ENCODE peak calls at places on chromosomes 3 and 15, in ten cellular contexts. Z is BE2C, W is heart left ventricle, K is A549, F is Peyer's patch, X is AG04450, I is sigmoid colon, M is neural progenitor cell, C is uterus, U is GM23248. L is an unnamed sample.

GRCh38 chr3:72452745-72453144 is 395.5 kb downstream of the SHQ1 start:
- DNase-seq in Z (no peak), W (no peak), I (no peak), C (no peak), K (no peak), F (no peak), M (no peak), U (no peak), X (no peak), L (no peak)

GRCh38 chr15:83283813-83284562 is 476 bp downstream of the BNC1 start:
- DNase-seq in U (peak; percentile 60), K (no peak), Z (no peak), W (no peak), X (no peak), M (peak; percentile 57), I (no peak), C (no peak), F (no peak), L (no peak)

GRCh38 chr3:131796558-131796957 is 238.3 kb downstream of the CPNE4 start:
- DNase-seq in C (no peak), X (no peak), W (no peak), F (no peak), M (peak; percentile 26), I (no peak), U (no peak), Z (peak; percentile 59), K (no peak), L (no peak)

GRCh38 chr3:113223831-113224240 is 12.5 kb downstream of the BOC start:
- DNase-seq in W (no peak), I (no peak), C (no peak), K (no peak), M (no peak), X (no peak), Z (no peak), U (no peak), F (peak; percentile 20), L (peak; percentile 79)

GRCh38 chr3:59064276-59064675 is 14.5 kb upstream of the CFAP20DC start:
- DNase-seq in Z (no peak), K (no peak), I (no peak), W (no peak), X (no peak), F (no peak), U (no peak), C (no peak), M (no peak), L (no peak)

GRCh38 chr15:34853001-34853758 is 57.8 kb upstream of the ACTC1 start:
- DNase-seq in X (no peak), U (peak; percentile 32), W (no peak), Z (no peak), I (no peak), C (no peak), K (peak; percentile 10), F (no peak), M (peak; percentile 6), L (no peak)

GRCh38 chr3:140467104-140467577 is 210.7 kb upstream of the TRIM42 start:
- DNase-seq in M (peak; percentile 62), W (no peak), F (no peak), Z (no peak), U (peak; percentile 43), X (no peak), K (peak; percentile 66), C (no peak), I (no peak), L (no peak)

GRCh38 chr3:172903642-172904041 is 153.1 kb downstream of the ECT2 start:
- DNase-seq in X (no peak), Z (no peak), F (no peak), K (no peak), U (no peak), M (no peak), W (no peak), C (no peak), I (no peak), L (no peak)

GRCh38 chr3:179454887-179455286 is 3.6 kb upstream of the GNB4 start:
- DNase-seq in F (no peak), W (no peak), M (no peak), X (no peak), U (peak; percentile 47), K (no peak), I (no peak), C (no peak), Z (no peak), L (no peak)

GRCh38 chr3:183619020-183619419 is 16.4 kb upstream of the KLHL24 start:
- DNase-seq in U (no peak), X (no peak), M (no peak), W (no peak), K (no peak), C (no peak), I (no peak), Z (no peak), F (no peak), L (no peak)

GRCh38 chr15:69074011-69074842 is 59.7 kb downstream of the NOX5 start:
- DNase-seq in F (no peak), Z (peak; percentile 84), C (peak; percentile 42), I (peak; percentile 69), K (peak; percentile 86), M (peak; percentile 79), W (peak; percentile 79), U (peak; percentile 67), X (no peak), L (no peak)

GRCh38 chr15:90020041-90020735 is 19.1 kb downstream of the ZNF710 start:
- DNase-seq in W (peak; percentile 59), F (no peak), U (no peak), K (no peak), I (peak; percentile 66), Z (no peak), C (no peak), X (no peak), M (no peak), L (peak; percentile 84)

GRCh38 chr3:194671900-194672808 is at the start of gene LSG1:
- DNase-seq in U (peak; percentile 98), F (peak; percentile 88), K (peak; percentile 94), Z (peak; percentile 92), X (peak; percentile 87), W (peak; percentile 94), I (peak; percentile 96), M (peak; percentile 97), C (peak; percentile 91), L (peak; percentile 96)

GRCh38 chr3:149585401-149585726 is 72.5 kb downstream of the WWTR1 start:
- DNase-seq in I (no peak), U (no peak), F (no peak), M (no peak), K (no peak), W (no peak), C (no peak), X (no peak), Z (no peak), L (no peak)

GRCh38 chr3:65829228-65829627 is 209.5 kb downstream of the MAGI1 start:
- DNase-seq in C (no peak), X (no peak), I (no peak), U (peak; percentile 12), W (no peak), K (no peak), Z (no peak), F (no peak), M (no peak), L (no peak)

GRCh38 chr3:169179193-169180122 is 484.1 kb downstream of the MECOM start:
- DNase-seq in K (no peak), U (no peak), M (peak; percentile 9), Z (no peak), I (no peak), F (no peak), C (no peak), W (no peak), X (no peak), L (no peak)

GRCh38 chr15:90716317-90716975 is 700 bp upstream of the BLM start:
- DNase-seq in U (peak; percentile 55), K (peak; percentile 26), I (no peak), W (no peak), X (no peak), C (no peak), F (peak; percentile 17), M (no peak), Z (no peak), L (no peak)

GRCh38 chr3:38985581-38985980 is 66.2 kb downstream of the SCN11A start:
- DNase-seq in K (peak; percentile 23), Z (no peak), F (no peak), M (no peak), C (no peak), X (no peak), W (no peak), U (peak; percentile 85), I (no peak), L (no peak)

GRCh38 chr15:92667291-92667904 is 11.8 kb upstream of the FAM174B start:
- DNase-seq in I (no peak), F (no peak), K (peak; percentile 79), W (no peak), M (no peak), X (no peak), C (no peak), U (no peak), Z (no peak), L (no peak)

DNA sequence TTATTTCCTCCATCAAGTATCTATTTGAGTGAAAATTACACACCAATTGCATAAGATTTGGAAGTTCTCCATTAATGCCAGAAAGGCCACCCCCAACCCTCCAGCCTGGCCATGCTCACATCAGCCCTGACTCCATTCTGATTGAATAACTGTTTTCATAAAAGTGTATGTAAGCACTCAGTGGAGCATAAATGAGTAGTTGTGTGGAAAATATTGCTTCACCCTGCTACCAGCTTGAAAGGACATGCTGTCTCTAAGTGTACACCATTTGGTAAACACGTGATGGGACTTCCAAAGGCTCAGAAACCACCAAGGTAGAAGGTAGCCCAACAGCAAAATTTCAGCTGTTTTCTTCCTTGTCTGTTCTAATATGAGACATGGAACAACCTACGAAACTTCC is 393.8 kb downstream of the ZNF385D start:
- DNase-seq in Z (no peak), C (no peak), W (no peak), M (no peak), U (peak; percentile 37), X (no peak), I (no peak), F (no peak), K (no peak), L (no peak)
- H3K9me3 ChIP-seq in Z (no peaks in the 10 kb centered on the region), C (no peaks in the 10 kb centered on the region), W (peaks cover 19% of the 10 kb centered on the region), M (no peaks in the 10 kb centered on the region), U (no peaks in the 10 kb centered on the region), X (no peaks in the 10 kb centered on the region), I (no peaks in the 10 kb centered on the region), F (no peaks in the 10 kb centered on the region), K (no peaks in the 10 kb centered on the region), L (no peaks in the 10 kb centered on the region)

GRCh38 chr3:46768061-46768460 is 50.4 kb upstream of the PRSS50 start:
- DNase-seq in W (no peak), Z (no peak), U (no peak), M (no peak), K (no peak), I (no peak), F (no peak), X (no peak), C (no peak), L (no peak)
- H3K9me3 ChIP-seq in W (peaks cover 83% of the 10 kb centered on the region), Z (no peaks in the 10 kb centered on the region), U (no peaks in the 10 kb centered on the region), M (peaks cover 6% of the 10 kb centered on the region), K (peaks cover 12% of the 10 kb centered on the region), I (peaks cover 13% of the 10 kb centered on the region), F (peaks cover 11% of the 10 kb centered on the region), X (no peaks in the 10 kb centered on the region), C (no peaks in the 10 kb centered on the region), L (peaks cover 84% of the 10 kb centered on the region)

GRCh38 chr15:87716422-87716821 is 540.1 kb downstream of the NTRK3 start:
- DNase-seq in K (no peak), C (no peak), I (no peak), X (no peak), M (peak; percentile 55), Z (no peak), W (no peak), F (no peak), U (no peak), L (no peak)
- H3K9me3 ChIP-seq in K (no peaks in the 10 kb centered on the region), C (no peaks in the 10 kb centered on the region), I (no peaks in the 10 kb centered on the region), X (no peaks in the 10 kb centered on the region), M (no peaks in the 10 kb centered on the region), Z (no peaks in the 10 kb centered on the region), W (no peaks in the 10 kb centered on the region), F (no peaks in the 10 kb centered on the region), U (no peaks in the 10 kb centered on the region), L (no peaks in the 10 kb centered on the region)

GRCh38 chr15:25175789-25176615 is 221.2 kb downstream of the SNRPN start:
- DNase-seq in C (peak; percentile 6), M (no peak), K (no peak), W (peak; percentile 25), X (no peak), Z (no peak), U (no peak), F (peak; percentile 2), I (no peak), L (peak; percentile 56)
- H3K9me3 ChIP-seq in C (no peaks in the 10 kb centered on the region), M (no peaks in the 10 kb centered on the region), K (no peaks in the 10 kb centered on the region), W (peaks cover 52% of the 10 kb centered on the region), X (peaks cover 88% of the 10 kb centered on the region), Z (peaks cover 2% of the 10 kb centered on the region), U (no peaks in the 10 kb centered on the region), F (peaks cover 75% of the 10 kb centered on the region), I (peaks cover 16% of the 10 kb centered on the region), L (peaks cover 100% of the 10 kb centered on the region)

L was measured in spleen.